ENCODE peak calls at places on chromosome 19, in five cellular contexts. F, T, Y, N and K are unnamed samples.
A peak's percentile ranks its signal among the peaks of the same experiment; 100 is the strongest.

GRCh38 chr19:52142001-52142595 is 2.4 kb upstream of the ZNF616 start:
- DNase-seq in Y (no peak), T (no peak), F (no peak), N (no peak), K (no peak)

GRCh38 chr19:7554990-7555864 is 19.7 kb downstream of the PNPLA6 start:
- DNase-seq in Y (no peak), F (no peak), N (no peak), T (no peak), K (no peak)

GRCh38 chr19:3723883-3724282 is 15.7 kb downstream of the TJP3 start:
- DNase-seq in N (no peak), Y (no peak), F (no peak), T (no peak), K (no peak)

GRCh38 chr19:15467734-15468214 is 3.4 kb upstream of the RASAL3 start:
- DNase-seq in F (no peak), N (no peak), T (no peak), Y (no peak), K (no peak)

GRCh38 chr19:10508707-10509106 is 5.6 kb upstream of the KEAP1 start:
- DNase-seq in Y (no peak), N (no peak), F (no peak), T (no peak), K (no peak)

GRCh38 chr19:2616741-2617392 is 85.6 kb downstream of the GNG7 start:
- DNase-seq in Y (no peak), T (no peak), F (peak; percentile 96), N (no peak), K (peak; percentile 23)

GRCh38 chr19:11324079-11324661 is 15.3 kb downstream of the RAB3D start:
- DNase-seq in T (no peak), F (peak; percentile 100), Y (no peak), N (peak; percentile 91), K (peak; percentile 94)

GRCh38 chr19:52660981-52661380 is 22.8 kb upstream of the ZNF83 start:
- DNase-seq in Y (no peak), N (no peak), T (no peak), F (no peak), K (no peak)

GRCh38 chr19:5131866-5132561 is 163.1 kb downstream of the KDM4B start:
- DNase-seq in F (no peak), T (no peak), N (no peak), Y (no peak), K (no peak)

GRCh38 chr19:16527971-16528521 is 14.2 kb downstream of the CHERP start:
- DNase-seq in N (no peak), Y (peak; percentile 59), F (peak; percentile 30), T (no peak), K (peak; percentile 55)

GRCh38 chr19:35107541-35107939 is 8.1 kb upstream of the FXYD3 start:
- DNase-seq in T (no peak), N (no peak), F (no peak), Y (no peak), K (no peak)

GRCh38 chr19:2544576-2545415 is 68.9 kb downstream of the GADD45B start:
- DNase-seq in F (no peak), T (no peak), N (no peak), Y (no peak), K (no peak)

GRCh38 chr19:36417752-36418286 is 625 bp downstream of the ZFP82 start:
- DNase-seq in Y (no peak), T (no peak), N (no peak), F (no peak), K (no peak)

GRCh38 chr19:48499352-48500090 is 12.1 kb downstream of the LMTK3 start:
- DNase-seq in T (no peak), Y (no peak), F (no peak), N (no peak), K (no peak)

GRCh38 chr19:11931051-11931450 is 6.1 kb downstream of the ZNF700 start:
- DNase-seq in N (no peak), Y (no peak), T (no peak), F (no peak), K (no peak)

GRCh38 chr19:662207-662961 is 630 bp downstream of the RNF126 start:
- DNase-seq in T (peak; percentile 39), Y (peak; percentile 60), N (peak; percentile 32), F (peak; percentile 79), K (peak; percentile 14)

GRCh38 chr19:35528218-35529038 is at the start of gene SBSN:
- DNase-seq in F (no peak), T (no peak), N (no peak), Y (no peak), K (no peak)

GRCh38 chr19:24069907-24070657 is 16.9 kb upstream of the ZNF254 start:
- DNase-seq in T (no peak), N (no peak), Y (no peak), F (no peak), K (no peak)

GRCh38 chr19:17779281-17779930 is 15.5 kb upstream of the B3GNT3 start:
- DNase-seq in F (peak; percentile 78), N (no peak), Y (no peak), T (no peak), K (no peak)

GRCh38 chr19:7450243-7451223 is 38.3 kb downstream of the PEX11G start:
- DNase-seq in T (no peak), Y (no peak), N (no peak), F (no peak), K (no peak)

GRCh38 chr19:49851456-49852259 is 699 bp downstream of the PTOV1 start:
- DNase-seq in T (peak; percentile 7), Y (peak; percentile 57), N (no peak), F (no peak), K (no peak)

GRCh38 chr19:1171755-1172352 is 2.2 kb downstream of the SBNO2 start:
- DNase-seq in T (no peak), Y (no peak), N (no peak), F (no peak), K (no peak)